ENCODE peak calls at places on chromosomes 6 and 20, in four cellular contexts. One of them, this sample, is unnamed.

GRCh38 chr6:88220493-88220892 is 54.3 kb upstream of the CNR1 start:
- DNase-seq in HepG2: peak
- DNase-seq in GM12878: no peak
- DNase-seq in K562: peak
- DNase-seq in this sample: peak

GRCh38 chr20:53331151-53331973 is 262.3 kb downstream of the ZNF217 start:
- DNase-seq in HepG2: peak
- DNase-seq in GM12878: no peak
- DNase-seq in K562: peak
- DNase-seq in this sample: no peak

GRCh38 chr6:3561745-3562144 is 104.9 kb upstream of the SLC22A23 start:
- DNase-seq in HepG2: peak
- DNase-seq in GM12878: no peak
- DNase-seq in K562: no peak
- DNase-seq in this sample: no peak

GRCh38 chr6:76264466-76264865 is 192.0 kb upstream of the IMPG1 start:
- DNase-seq in HepG2: no peak
- DNase-seq in GM12878: no peak
- DNase-seq in K562: no peak
- DNase-seq in this sample: no peak

GRCh38 chr6:137783640-137784198 is 83.3 kb upstream of the TNFAIP3 start:
- DNase-seq in HepG2: no peak
- DNase-seq in GM12878: no peak
- DNase-seq in K562: no peak
- DNase-seq in this sample: no peak

GRCh38 chr6:63440057-63440456 is 120.3 kb upstream of the LGSN start:
- DNase-seq in HepG2: no peak
- DNase-seq in GM12878: no peak
- DNase-seq in K562: no peak
- DNase-seq in this sample: no peak

GRCh38 chr6:135274561-135275293 is 93.6 kb downstream of the MYB start:
- DNase-seq in HepG2: no peak
- DNase-seq in GM12878: no peak
- DNase-seq in K562: no peak
- DNase-seq in this sample: no peak

GRCh38 chr6:7155871-7156579 is 48.3 kb downstream of the RREB1 start:
- DNase-seq in HepG2: no peak
- DNase-seq in GM12878: peak
- DNase-seq in K562: no peak
- DNase-seq in this sample: no peak

GRCh38 chr20:59948212-59948611 is 8.0 kb downstream of the FAM217B start:
- DNase-seq in HepG2: no peak
- DNase-seq in GM12878: no peak
- DNase-seq in K562: no peak
- DNase-seq in this sample: no peak

GRCh38 chr6:154754152-154754551 is 20.9 kb downstream of the SCAF8 start:
- DNase-seq in HepG2: no peak
- DNase-seq in GM12878: no peak
- DNase-seq in K562: no peak
- DNase-seq in this sample: no peak

GRCh38 chr6:148523551-148523950 is 180.9 kb downstream of the SASH1 start:
- DNase-seq in HepG2: no peak
- DNase-seq in GM12878: no peak
- DNase-seq in K562: no peak
- DNase-seq in this sample: no peak

GRCh38 chr6:18155864-18156396 is 708 bp downstream of the KDM1B start:
- DNase-seq in HepG2: peak
- DNase-seq in GM12878: peak
- DNase-seq in K562: peak
- DNase-seq in this sample: peak

GRCh38 chr6:142087950-142088857 is 44.5 kb upstream of the GJE1 start:
- DNase-seq in HepG2: no peak
- DNase-seq in GM12878: no peak
- DNase-seq in K562: no peak
- DNase-seq in this sample: peak

GRCh38 chr6:127117979-127118504 is 429 bp upstream of the RSPO3 start:
- DNase-seq in HepG2: no peak
- DNase-seq in GM12878: no peak
- DNase-seq in K562: no peak
- DNase-seq in this sample: peak

GRCh38 chr6:91097316-91097878 is 510.5 kb upstream of the MAP3K7 start:
- DNase-seq in HepG2: no peak
- DNase-seq in GM12878: no peak
- DNase-seq in K562: no peak
- DNase-seq in this sample: no peak

GRCh38 chr6:125746731-125747588 is 2.5 kb upstream of the HEY2 start:
- DNase-seq in HepG2: peak
- DNase-seq in GM12878: no peak
- DNase-seq in K562: peak
- DNase-seq in this sample: peak

GRCh38 chr6:139242457-139243240 is 49.1 kb downstream of the TXLNB start:
- DNase-seq in HepG2: no peak
- DNase-seq in GM12878: no peak
- DNase-seq in K562: no peak
- DNase-seq in this sample: no peak

GRCh38 chr6:125826695-125827463 is 36.1 kb downstream of the NCOA7 start:
- DNase-seq in HepG2: no peak
- DNase-seq in GM12878: no peak
- DNase-seq in K562: no peak
- DNase-seq in this sample: no peak

GRCh38 chr20:44618318-44618731 is 33.2 kb downstream of the ADA start:
- DNase-seq in HepG2: no peak
- DNase-seq in GM12878: no peak
- DNase-seq in K562: no peak
- DNase-seq in this sample: no peak

GRCh38 chr6:33755070-33755869 is 8.6 kb upstream of the IP6K3 start:
- DNase-seq in HepG2: no peak
- DNase-seq in GM12878: no peak
- DNase-seq in K562: no peak
- DNase-seq in this sample: no peak

GRCh38 chr6:87154641-87155271 is 609 bp upstream of the ZNF292 start:
- DNase-seq in HepG2: no peak
- DNase-seq in GM12878: peak
- DNase-seq in K562: peak
- DNase-seq in this sample: no peak

GRCh38 chr6:87151786-87152527 is 3.4 kb upstream of the ZNF292 start:
- DNase-seq in HepG2: no peak
- DNase-seq in GM12878: no peak
- DNase-seq in K562: no peak
- DNase-seq in this sample: peak

GRCh38 chr6:87155920-87156600 is 695 bp downstream of the ZNF292 start:
- DNase-seq in HepG2: peak
- DNase-seq in GM12878: no peak
- DNase-seq in K562: peak
- DNase-seq in this sample: peak

GRCh38 chr6:87152528-87152950 is 2.8 kb upstream of the ZNF292 start:
- DNase-seq in HepG2: no peak
- DNase-seq in GM12878: no peak
- DNase-seq in K562: no peak
- DNase-seq in this sample: no peak

GRCh38 chr6:87155272-87155919 is at the start of gene ZNF292:
- DNase-seq in HepG2: peak
- DNase-seq in GM12878: peak
- DNase-seq in K562: peak
- DNase-seq in this sample: peak
- TF ChIP-seq CTCF in HepG2: no peak
- TF ChIP-seq CTCF in GM12878: no peak
- TF ChIP-seq CTCF in K562: peak
- TF ChIP-seq CTCF in this sample: no peak

GRCh38 chr6:123564363-123564762 is 72.4 kb downstream of the TRDN start:
- DNase-seq in HepG2: no peak
- DNase-seq in GM12878: no peak
- DNase-seq in K562: no peak
- DNase-seq in this sample: no peak
- TF ChIP-seq NR2C2 in HepG2: no peak
- TF ChIP-seq NR2C2 in GM12878: no peak
- TF ChIP-seq NR2C2 in K562: no peak
- TF ChIP-seq NR2C2 in this sample: no peak

GRCh38 chr20:37991506-37992302 is 41.6 kb downstream of the TTI1 start:
- DNase-seq in HepG2: no peak
- DNase-seq in GM12878: no peak
- DNase-seq in K562: no peak
- DNase-seq in this sample: no peak

GRCh38 chr20:37994512-37994911 is 38.7 kb downstream of the TTI1 start:
- DNase-seq in HepG2: peak
- DNase-seq in GM12878: no peak
- DNase-seq in K562: no peak
- DNase-seq in this sample: no peak

GRCh38 chr20:37990571-37991151 is 42.6 kb downstream of the TTI1 start:
- DNase-seq in HepG2: peak
- DNase-seq in GM12878: peak
- DNase-seq in K562: no peak
- DNase-seq in this sample: no peak

GRCh38 chr20:37995856-37996625 is 37.2 kb downstream of the TTI1 start:
- DNase-seq in HepG2: no peak
- DNase-seq in GM12878: no peak
- DNase-seq in K562: no peak
- DNase-seq in this sample: no peak

GRCh38 chr20:37992802-37993538 is 40.3 kb downstream of the TTI1 start:
- DNase-seq in HepG2: peak
- DNase-seq in GM12878: no peak
- DNase-seq in K562: peak
- DNase-seq in this sample: no peak
- TF ChIP-seq CTCF in HepG2: peak
- TF ChIP-seq CTCF in GM12878: peak
- TF ChIP-seq CTCF in K562: peak
- TF ChIP-seq CTCF in this sample: peak

GRCh38 chr20:61744691-61745396 is 320.8 kb downstream of the TAF4 start:
- DNase-seq in HepG2: no peak
- DNase-seq in GM12878: no peak
- DNase-seq in K562: no peak
- DNase-seq in this sample: no peak
- TF ChIP-seq NR2C2 in HepG2: no peak
- TF ChIP-seq NR2C2 in GM12878: no peak
- TF ChIP-seq NR2C2 in K562: no peak
- TF ChIP-seq NR2C2 in this sample: no peak

DNA sequence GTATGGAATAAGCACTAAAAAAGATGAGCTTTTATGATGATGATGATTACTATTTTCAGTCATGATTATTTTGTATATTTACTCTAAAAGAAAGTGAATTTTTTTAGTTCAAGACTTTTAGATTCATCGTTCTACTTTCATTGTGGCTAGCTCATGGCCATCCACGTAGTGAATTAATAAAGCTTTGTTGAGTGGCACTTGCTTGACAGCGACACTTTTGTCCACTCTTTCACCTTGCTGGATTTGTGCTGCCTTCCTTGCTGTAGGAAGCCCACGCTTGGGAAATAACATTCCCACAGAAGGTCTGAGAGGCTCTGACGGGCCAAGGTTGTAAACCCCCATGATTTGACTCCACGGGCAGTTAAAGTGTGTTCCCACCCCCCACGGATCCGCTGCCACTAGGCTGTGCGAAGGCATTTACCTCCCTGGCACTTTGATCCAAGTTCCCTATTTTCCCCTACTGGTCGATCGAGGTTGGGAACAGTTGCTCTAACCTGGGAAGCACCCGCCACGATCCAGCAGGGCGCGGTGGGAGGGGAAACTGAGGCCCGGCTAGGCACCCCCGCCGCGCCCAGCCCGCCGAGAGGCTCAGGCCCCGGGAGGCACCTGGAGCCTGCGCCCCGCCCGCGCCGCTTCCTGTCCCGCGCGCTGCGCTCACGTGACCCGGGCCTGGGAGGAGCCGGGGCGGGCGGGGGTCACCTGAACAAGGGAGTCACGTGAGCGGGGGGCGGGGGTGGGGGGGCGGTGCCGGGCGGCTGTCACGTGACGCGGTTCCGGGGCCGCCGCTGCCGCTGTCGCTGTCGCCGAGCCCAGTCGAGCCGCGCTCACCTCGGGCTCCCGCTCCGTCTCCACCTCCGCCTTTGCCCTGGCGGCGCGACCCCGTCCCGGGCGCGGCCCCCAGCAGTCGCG is at the start of gene IGF2R:
- DNase-seq in HepG2: peak
- DNase-seq in GM12878: no peak
- DNase-seq in K562: peak
- DNase-seq in this sample: peak
- TF ChIP-seq CTCF in HepG2: no peak
- TF ChIP-seq CTCF in GM12878: no peak
- TF ChIP-seq CTCF in K562: peak
- TF ChIP-seq CTCF in this sample: no peak

GRCh38 chr20:24316731-24317130 is 152.7 kb upstream of the SYNDIG1 start:
- DNase-seq in HepG2: no peak
- DNase-seq in GM12878: no peak
- DNase-seq in K562: no peak
- DNase-seq in this sample: no peak
- TF ChIP-seq NR2C2 in HepG2: no peak
- TF ChIP-seq NR2C2 in GM12878: no peak
- TF ChIP-seq NR2C2 in K562: no peak
- TF ChIP-seq NR2C2 in this sample: no peak

DNA sequence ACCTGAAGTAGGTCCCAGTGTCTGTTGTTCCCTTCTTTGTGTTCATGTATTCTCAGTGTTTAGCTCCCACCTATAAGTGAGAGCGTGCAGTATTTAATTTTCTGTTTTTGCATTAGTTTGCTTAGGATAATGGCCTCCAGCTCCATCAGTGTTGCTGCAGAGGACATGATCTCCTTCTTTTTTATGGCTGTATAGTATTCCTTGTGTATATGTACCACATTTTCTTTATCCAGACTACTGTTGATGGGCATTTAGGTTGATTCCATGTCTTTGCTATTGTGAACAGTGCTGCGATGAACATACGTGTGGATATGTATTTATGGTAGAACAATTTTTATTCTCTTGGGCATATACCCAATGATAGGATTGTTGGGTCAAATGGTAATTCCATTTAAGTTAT is 125.4 kb downstream of the B3GAT2 start:
- DNase-seq in HepG2: no peak
- DNase-seq in GM12878: no peak
- DNase-seq in K562: no peak
- DNase-seq in this sample: no peak
- TF ChIP-seq CTCF in HepG2: no peak
- TF ChIP-seq CTCF in GM12878: no peak
- TF ChIP-seq CTCF in K562: no peak
- TF ChIP-seq CTCF in this sample: no peak

This sample was measured in WTC11.